ENCODE peak calls at places on chromosomes 5 and 9, in five cellular contexts. V is astrocyte, I is adrenal gland, E is SJSA1, W is mammary epithelial cell. J is an unnamed sample. For H3K4me1, the result is how much of the 10 kb centered on the place peaks cover.

GRCh38 chr5:149799119-149799623 is 69.1 kb downstream of the PPARGC1B start:
- DNase-seq in W (peak), V (peak), I (peak), E (peak), J (peak)

GRCh38 chr9:23851024-23851629 is 25.1 kb upstream of the ELAVL2 start:
- DNase-seq in E (no peak), V (peak), W (peak), I (peak), J (no peak)

GRCh38 chr5:68428232-68428811 is 212.8 kb downstream of the PIK3R1 start:
- DNase-seq in I (no peak), E (no peak), W (no peak), V (no peak), J (no peak)

GRCh38 chr5:179868541-179868940 is 9.9 kb upstream of the MRNIP start:
- DNase-seq in E (no peak), V (no peak), I (no peak), W (no peak), J (no peak)

GRCh38 chr5:93581738-93582414 is 857 bp upstream of the NR2F1-AS1 start:
- DNase-seq in E (peak), W (peak), V (peak), I (no peak), J (no peak)

GRCh38 chr5:179254638-179255271 is 90.5 kb downstream of the ADAMTS2 start:
- DNase-seq in I (no peak), E (no peak), V (no peak), W (no peak), J (no peak)

GRCh38 chr5:150488519-150489357 is 19.2 kb upstream of the NDST1 start:
- DNase-seq in I (peak), E (peak), V (peak), W (no peak), J (peak)

GRCh38 chr5:172245046-172245445 is 38.5 kb downstream of the UBTD2 start:
- DNase-seq in V (no peak), E (no peak), W (no peak), I (no peak), J (no peak)

GRCh38 chr9:110114888-110115259 is 93.1 kb downstream of the C9orf152 start:
- DNase-seq in W (no peak), V (no peak), E (no peak), I (peak), J (no peak)

GRCh38 chr5:173925449-173926071 is 37.4 kb downstream of the CPEB4 start:
- DNase-seq in V (no peak), E (no peak), W (no peak), I (no peak), J (no peak)
- H3K4me1 ChIP-seq in V (under half), E (under half), W (under half), I (half or more), J (under half)

GRCh38 chr9:36150529-36151305 is 14.2 kb downstream of the GLIPR2 start:
- DNase-seq in I (no peak), E (no peak), W (no peak), V (peak), J (no peak)

GRCh38 chr9:36149197-36149596 is 12.7 kb downstream of the GLIPR2 start:
- DNase-seq in V (peak), I (peak), E (no peak), W (peak), J (no peak)

GRCh38 chr9:36152741-36153438 is 16.3 kb upstream of the CCIN start:
- DNase-seq in I (no peak), W (no peak), E (no peak), V (no peak), J (no peak)

GRCh38 chr9:36154213-36154952 is 14.8 kb upstream of the CCIN start:
- DNase-seq in I (no peak), V (peak), E (no peak), W (no peak), J (no peak)

DNA sequence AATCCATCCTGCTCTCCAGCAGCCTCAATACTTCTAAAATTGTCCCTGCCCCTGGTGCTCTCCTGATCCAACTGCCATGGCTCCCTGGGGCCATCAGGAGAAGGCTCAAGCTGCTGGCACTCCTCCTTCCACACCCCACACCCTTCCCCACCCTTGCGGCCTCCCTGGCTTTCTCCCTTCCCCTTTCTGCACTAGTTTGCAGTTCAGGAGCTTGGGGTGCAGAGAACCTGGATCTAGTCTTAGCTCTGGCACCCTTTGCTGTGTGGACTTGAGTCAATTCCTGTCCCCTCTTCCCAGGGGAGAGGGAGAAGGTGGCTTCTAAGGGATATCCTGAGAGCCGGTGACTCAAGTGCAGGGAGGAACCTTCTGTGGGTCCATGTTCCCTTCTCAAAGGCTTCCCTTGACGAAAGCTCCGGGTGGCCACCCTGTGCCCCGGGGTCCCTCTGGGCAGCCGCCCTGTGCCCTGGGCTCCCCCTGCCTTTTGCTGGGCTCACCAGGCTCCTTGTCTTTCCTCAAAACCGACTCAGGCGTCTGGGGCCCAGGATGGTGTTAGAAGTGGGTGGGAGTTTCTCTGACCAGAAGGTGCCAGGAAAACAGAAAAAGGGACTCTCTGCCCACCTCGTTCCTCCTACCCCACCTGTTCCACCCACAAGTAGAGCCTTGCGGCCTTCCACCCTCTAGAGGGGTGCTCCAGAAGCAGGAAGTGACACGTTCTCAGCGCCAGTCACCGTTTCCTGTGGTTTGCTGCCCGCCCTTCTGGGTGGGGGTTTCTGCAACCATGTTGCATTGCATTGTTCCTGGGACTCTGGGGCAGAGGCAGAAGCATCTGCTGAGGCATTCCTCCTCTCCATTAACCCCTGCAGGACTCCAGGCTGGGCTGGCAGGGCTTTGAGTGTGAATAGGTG is 15.0 kb downstream of the GLIPR2 start:
- DNase-seq in W (no peak), I (peak), V (peak), E (peak), J (no peak)
- H3K27ac ChIP-seq in W (no peak), I (no peak), V (peak), E (peak), J (peak)

GRCh38 chr5:1824903-1825841 is 24.0 kb downstream of the NDUFS6 start:
- DNase-seq in V (no peak), E (no peak), W (no peak), I (no peak), J (no peak)
- H3K4me1 ChIP-seq in V (under half), E (under half), W (under half), I (under half), J (under half)

GRCh38 chr5:78293856-78294249 is 645 bp downstream of the AP3B1 start:
- DNase-seq in V (peak), E (no peak), I (no peak), W (peak), J (no peak)
- H3K27ac ChIP-seq in V (peak), E (peak), I (no peak), W (peak), J (peak)

DNA sequence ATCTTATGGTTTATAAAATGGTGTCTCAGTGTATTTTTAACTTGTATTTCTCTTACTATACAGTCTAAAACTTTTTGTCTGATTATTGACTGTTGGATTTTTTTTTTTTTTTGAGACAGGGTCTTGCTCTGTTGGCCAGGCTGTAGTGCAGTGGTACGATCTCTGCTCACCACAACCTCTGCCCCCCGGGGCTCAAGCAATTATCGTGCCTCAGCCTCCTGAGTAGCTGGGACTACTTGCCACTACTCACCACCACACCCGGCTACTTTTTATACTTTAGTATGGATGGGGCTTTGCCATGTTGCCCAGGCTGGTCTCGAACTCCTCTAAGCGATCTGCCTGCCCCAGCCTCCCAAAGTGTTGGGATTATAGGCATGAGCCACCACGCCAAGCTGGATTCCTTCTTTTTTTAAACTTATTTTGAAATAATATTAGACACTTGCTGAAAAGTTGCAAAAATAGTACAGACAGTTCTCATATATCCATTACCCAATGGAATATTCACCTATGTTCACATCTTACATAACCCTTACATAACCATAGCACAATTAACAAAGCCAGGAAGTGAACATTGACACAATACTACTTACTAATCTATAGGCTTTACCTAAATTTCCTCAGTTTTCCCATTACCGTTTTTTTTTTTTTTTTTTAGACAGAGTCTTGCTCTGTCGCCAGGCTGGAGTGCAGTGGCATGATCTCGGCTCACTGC is 47.2 kb downstream of the STOM start:
- DNase-seq in V (no peak), E (no peak), W (no peak), I (no peak), J (peak)
- H3K4me1 ChIP-seq in V (under half), E (half or more), W (under half), I (under half), J (half or more)

DNA sequence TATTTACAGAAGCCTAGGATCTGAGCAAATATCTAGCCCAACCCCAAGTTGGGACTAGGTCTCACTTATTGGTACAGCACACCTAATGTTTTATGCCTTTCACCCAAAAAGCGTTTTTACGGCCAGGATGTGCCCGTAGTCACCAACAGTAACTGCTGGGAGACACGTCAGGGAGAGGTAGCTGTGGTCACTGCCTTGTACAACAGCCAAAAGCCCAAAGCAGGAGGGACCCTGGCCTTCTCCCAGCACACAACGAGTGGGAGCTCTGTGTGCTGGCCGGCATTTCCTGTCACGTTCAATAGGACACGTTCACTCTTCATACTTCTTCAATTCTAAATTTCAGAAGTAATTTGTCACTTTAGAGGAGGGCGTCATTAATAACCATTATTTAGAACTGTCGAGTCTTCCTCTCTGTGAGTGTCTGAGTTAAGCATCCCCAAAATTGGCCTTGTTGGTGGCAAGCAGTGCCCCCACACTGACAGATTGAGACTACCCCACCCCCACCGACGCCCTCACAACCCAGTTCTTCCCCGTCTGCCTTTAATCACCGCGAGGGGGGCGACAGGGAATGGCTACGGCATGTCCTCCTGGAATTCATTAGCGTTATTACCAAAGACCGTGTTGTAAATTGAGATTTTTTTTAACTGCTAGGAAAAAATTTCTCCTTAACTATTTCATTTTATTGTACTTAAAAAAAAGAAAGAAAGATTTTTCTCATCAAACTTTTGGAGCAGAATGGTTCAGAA is 80.7 kb downstream of the MVB12B start:
- DNase-seq in W (no peak), E (no peak), V (peak), I (no peak), J (no peak)
- H3K27ac ChIP-seq in W (no peak), E (no peak), V (no peak), I (no peak), J (no peak)

GRCh38 chr5:168607946-168608345 is 28.8 kb upstream of the PANK3 start:
- DNase-seq in E (no peak), W (no peak), I (no peak), V (no peak), J (no peak)

GRCh38 chr5:168608821-168609220 is 29.7 kb upstream of the PANK3 start:
- DNase-seq in E (no peak), I (no peak), V (no peak), W (no peak), J (no peak)

GRCh38 chr5:168611163-168611562 is 32.0 kb upstream of the PANK3 start:
- DNase-seq in W (no peak), V (peak), E (no peak), I (no peak), J (no peak)

GRCh38 chr5:168612123-168612522 is 33.0 kb upstream of the PANK3 start:
- DNase-seq in W (peak), I (no peak), E (no peak), V (peak), J (no peak)

GRCh38 chr5:168609806-168610482 is 30.8 kb upstream of the PANK3 start:
- DNase-seq in W (no peak), I (no peak), V (peak), E (no peak), J (no peak)
- H3K4me1 ChIP-seq in W (under half), I (under half), V (under half), E (under half), J (under half)

DNA sequence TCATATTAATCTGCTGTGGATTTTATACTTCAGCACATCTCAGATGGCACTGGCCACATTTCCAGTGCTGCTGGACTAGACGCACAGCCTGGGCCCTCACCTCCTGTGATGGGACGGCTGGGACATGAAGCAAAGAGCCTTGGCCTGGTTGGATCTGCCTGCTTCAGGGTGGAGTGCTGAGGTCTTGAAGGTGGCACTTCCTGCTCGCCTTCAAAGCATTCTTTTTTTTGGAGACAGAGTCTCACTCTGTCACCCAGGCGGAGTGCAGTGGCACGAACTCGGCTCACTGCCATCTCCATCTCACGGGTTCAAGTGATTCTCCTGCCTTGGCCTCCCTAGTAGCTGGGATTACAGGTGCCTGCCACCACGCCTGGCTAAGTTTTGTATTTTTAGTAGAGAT is 73.1 kb downstream of the RAPGEF1 start:
- DNase-seq in W (no peak), E (no peak), I (no peak), V (no peak), J (no peak)
- H3K27ac ChIP-seq in W (no peak), E (no peak), I (no peak), V (no peak), J (no peak)

DNA sequence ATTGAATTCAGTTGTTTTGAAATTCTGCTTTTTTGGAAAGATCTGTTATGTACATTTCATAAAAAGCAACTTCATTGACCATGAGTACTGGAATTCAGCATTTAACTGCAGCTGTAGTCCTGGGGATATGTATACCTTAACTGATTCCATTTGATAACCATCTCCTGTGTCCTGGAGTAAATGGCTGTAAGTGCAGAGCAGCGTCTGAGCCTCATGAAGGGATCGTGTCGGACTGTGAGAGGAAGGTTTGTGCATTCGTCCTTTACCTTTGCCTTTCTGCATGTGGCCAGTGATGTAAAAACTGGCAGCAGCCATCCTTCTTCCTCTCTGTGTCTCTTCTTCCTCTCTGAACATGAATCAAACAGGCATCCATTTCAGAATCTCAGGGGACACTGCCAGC is 287.2 kb downstream of the FANCC start:
- DNase-seq in I (no peak), E (no peak), V (no peak), W (no peak), J (no peak)
- H3K4me1 ChIP-seq in I (under half), E (under half), V (under half), W (under half), J (half or more)

GRCh38 chr5:88926774-88927173 is 43.8 kb upstream of the MEF2C start:
- DNase-seq in V (no peak), I (no peak), E (no peak), W (no peak), J (no peak)
- H3K27ac ChIP-seq in V (no peak), I (no peak), E (no peak), W (no peak), J (no peak)

J was measured in right atrium auricular region.